ENCODE peak calls at places on chromosomes 6 and 20, in six cellular contexts. P, G, S, L, H and F are unnamed samples.

GRCh38 chr20:56554869-56555268 is 21.8 kb downstream of the FAM209B start:
- DNase-seq in P (peak; percentile 23), G (peak; percentile 77), S (peak; percentile 94), L (peak; percentile 99), H (peak; percentile 86), F (peak; percentile 98)

GRCh38 chr6:38370653-38371311 is 268.9 kb downstream of the BTBD9 start:
- DNase-seq in P (no peak), G (no peak), S (no peak), L (no peak), H (no peak), F (no peak)

GRCh38 chr6:40789143-40789764 is 202.1 kb upstream of the LRFN2 start:
- DNase-seq in P (no peak), G (no peak), S (no peak), L (no peak), H (no peak), F (no peak)

GRCh38 chr20:36676701-36677421 is 30.9 kb upstream of the SLA2 start:
- DNase-seq in P (no peak), G (no peak), S (no peak), L (no peak), H (no peak), F (no peak)

GRCh38 chr6:96394727-96395126 is 126.9 kb upstream of the UFL1 start:
- DNase-seq in P (no peak), G (no peak), S (no peak), L (peak; percentile 6), H (no peak), F (no peak)

GRCh38 chr20:63344616-63345327 is 16.4 kb downstream of the CHRNA4 start:
- DNase-seq in P (no peak), G (no peak), S (peak; percentile 13), L (no peak), H (peak; percentile 83), F (no peak)

GRCh38 chr6:148044261-148044731 is 298.3 kb upstream of the SASH1 start:
- DNase-seq in P (no peak), G (no peak), S (peak; percentile 11), L (no peak), H (no peak), F (no peak)

GRCh38 chr6:30646450-30647038 is 389 bp upstream of the C6orf136 start:
- DNase-seq in P (no peak), G (no peak), S (peak; percentile 99), L (no peak), H (peak; percentile 99), F (peak; percentile 87)

GRCh38 chr6:155314773-155315515 is 660 bp upstream of the TFB1M start:
- DNase-seq in P (no peak), G (peak; percentile 25), S (peak; percentile 63), L (peak; percentile 89), H (peak; percentile 43), F (peak; percentile 92)

GRCh38 chr6:170051229-170052172 is 239.4 kb downstream of the DLL1 start:
- DNase-seq in P (no peak), G (no peak), S (no peak), L (no peak), H (no peak), F (no peak)

GRCh38 chr6:146968041-146968760 is 236.0 kb upstream of the STXBP5 start:
- DNase-seq in P (no peak), G (no peak), S (peak; percentile 53), L (no peak), H (peak; percentile 67), F (peak; percentile 79)

GRCh38 chr6:166705070-166705469 is 78.0 kb upstream of the RPS6KA2 start:
- DNase-seq in P (no peak), G (no peak), S (no peak), L (no peak), H (no peak), F (no peak)

GRCh38 chr6:164345340-164345739 is 930.8 kb downstream of the QKI start:
- DNase-seq in P (peak; percentile 9), G (no peak), S (no peak), L (no peak), H (no peak), F (no peak)

GRCh38 chr6:143059616-143060353 is 904 bp upstream of the AIG1 start:
- DNase-seq in P (no peak), G (no peak), S (peak; percentile 20), L (peak; percentile 94), H (peak; percentile 56), F (peak; percentile 64)

GRCh38 chr20:24469116-24470030 is at the start of gene SYNDIG1:
- DNase-seq in P (no peak), G (peak; percentile 25), S (peak; percentile 17), L (no peak), H (peak; percentile 35), F (no peak)

GRCh38 chr6:164415832-164416563 is 893.4 kb downstream of the C6orf118 start:
- DNase-seq in P (no peak), G (no peak), S (no peak), L (no peak), H (no peak), F (no peak)

GRCh38 chr20:31551581-31552081 is 37.4 kb downstream of the HM13 start:
- DNase-seq in P (no peak), G (no peak), S (no peak), L (no peak), H (no peak), F (no peak)

GRCh38 chr20:63951398-63952209 is 4.6 kb downstream of the UCKL1 start:
- DNase-seq in P (no peak), G (no peak), S (no peak), L (no peak), H (no peak), F (no peak)

GRCh38 chr20:3250091-3250504 is 11.1 kb upstream of the SLC4A11 start:
- DNase-seq in P (peak; percentile 55), G (peak; percentile 77), S (no peak), L (peak; percentile 23), H (no peak), F (no peak)